ENCODE peak calls at places on chromosome 20, in ten cellular contexts. I is A549; R is PC-9; O is CD8-positive, alpha-beta T cell; K is astrocyte of the spinal cord; P is left lung; Q is pancreas; G is neural crest cell; M is GM13977; X is endodermal cell. Z is an unnamed sample.
A peak's percentile ranks its signal among the peaks of the same experiment; 100 is the strongest.

GRCh38 chr20:10610266-10610665 is 63.5 kb downstream of the JAG1 start:
- DNase-seq in I (no peak), R (no peak), O (no peak), K (no peak), P (no peak), Q (no peak), G (no peak), M (no peak), X (no peak), Z (no peak)

GRCh38 chr20:31920275-31920855 is 31.5 kb downstream of the PDRG1 start:
- DNase-seq in I (no peak), R (no peak), O (no peak), K (no peak), P (no peak), Q (no peak), G (no peak), M (no peak), X (peak; percentile 69), Z (no peak)

GRCh38 chr20:22924949-22925612 is 110.0 kb upstream of the SSTR4 start:
- DNase-seq in I (no peak), R (no peak), O (no peak), K (no peak), P (no peak), Q (no peak), G (no peak), M (no peak), X (no peak), Z (no peak)

GRCh38 chr20:62409935-62410741 is 3.1 kb upstream of the CABLES2 start:
- DNase-seq in I (peak; percentile 49), R (no peak), O (peak; percentile 14), K (peak; percentile 3), P (no peak), Q (peak; percentile 90), G (peak; percentile 65), M (peak; percentile 79), X (peak; percentile 88), Z (peak; percentile 60)

GRCh38 chr20:23562721-23563342 is 5.5 kb downstream of the CST9L start:
- DNase-seq in I (no peak), R (no peak), O (no peak), K (no peak), P (no peak), Q (no peak), G (no peak), M (no peak), X (peak; percentile 18), Z (no peak)

GRCh38 chr20:20594171-20594530 is 118.3 kb downstream of the RALGAPA2 start:
- DNase-seq in I (peak; percentile 27), R (no peak), O (no peak), K (peak; percentile 57), P (no peak), Q (no peak), G (no peak), M (peak; percentile 17), X (no peak), Z (no peak)

GRCh38 chr20:53731595-53731994 is 138.0 kb upstream of the ZNF217 start:
- DNase-seq in I (no peak), R (no peak), O (no peak), K (no peak), P (no peak), Q (no peak), G (no peak), M (no peak), X (no peak), Z (no peak)

GRCh38 chr20:49424536-49424935 is 57.9 kb downstream of the KCNB1 start:
- DNase-seq in I (no peak), R (no peak), O (no peak), K (no peak), P (no peak), Q (no peak), G (peak; percentile 20), M (no peak), X (no peak), Z (no peak)

GRCh38 chr20:18005170-18005989 is 36.6 kb downstream of the MGME1 start:
- DNase-seq in I (no peak), R (peak; percentile 96), O (no peak), K (no peak), P (no peak), Q (no peak), G (no peak), M (peak; percentile 80), X (peak; percentile 61), Z (no peak)

GRCh38 chr20:56629464-56630085 is 469 bp downstream of the TFAP2C start:
- DNase-seq in I (peak; percentile 36), R (no peak), O (no peak), K (no peak), P (no peak), Q (no peak), G (no peak), M (peak; percentile 44), X (no peak), Z (peak; percentile 25)

GRCh38 chr20:2283706-2284423 is 11.9 kb upstream of the TGM3 start:
- DNase-seq in I (no peak), R (peak; percentile 80), O (no peak), K (no peak), P (no peak), Q (no peak), G (no peak), M (no peak), X (peak; percentile 72), Z (no peak)

GRCh38 chr20:2279245-2279779 is 16.5 kb upstream of the TGM3 start:
- DNase-seq in I (no peak), R (no peak), O (no peak), K (no peak), P (no peak), Q (no peak), G (no peak), M (no peak), X (no peak), Z (no peak)

GRCh38 chr20:2281563-2281962 is 14.2 kb upstream of the TGM3 start:
- DNase-seq in I (no peak), R (no peak), O (no peak), K (no peak), P (no peak), Q (no peak), G (no peak), M (no peak), X (no peak), Z (no peak)

GRCh38 chr20:2282181-2282580 is 13.6 kb upstream of the TGM3 start:
- DNase-seq in I (no peak), R (no peak), O (no peak), K (no peak), P (no peak), Q (no peak), G (no peak), M (no peak), X (no peak), Z (no peak)

DNA sequence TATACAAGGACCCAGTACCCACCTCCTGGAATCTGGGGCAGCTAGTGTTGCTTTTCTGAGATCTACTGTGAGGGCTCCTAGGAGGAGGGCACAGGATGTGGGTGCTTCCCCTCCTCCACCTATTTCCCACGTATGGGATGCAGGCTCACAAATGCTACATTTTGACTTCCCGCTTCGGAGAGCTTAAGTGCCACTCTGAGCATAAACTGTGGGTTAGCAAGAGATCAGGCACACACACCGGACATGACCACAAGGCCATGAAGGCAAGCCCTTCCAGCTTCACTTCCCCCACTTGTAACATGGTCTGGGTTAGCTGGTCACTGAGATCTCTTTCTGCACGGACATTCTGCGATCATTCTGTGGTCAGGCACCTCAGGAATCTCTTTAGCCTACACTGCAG is 15.7 kb upstream of the TGM3 start:
- DNase-seq in I (no peak), R (no peak), O (no peak), K (no peak), P (no peak), Q (no peak), G (no peak), M (no peak), X (no peak), Z (no peak)
- TF ChIP-seq CTCF in I (no peak), R (no peak), O (no peak), K (no peak), P (no peak), Q (no peak), G (no peak), M (no peak), X (no peak), Z (no peak)

GRCh38 chr20:45791668-45792512 is at the start of the genes DNTTIP1 and WFDC3:
- DNase-seq in I (peak; percentile 76), R (peak; percentile 81), O (peak; percentile 83), K (peak; percentile 89), P (peak; percentile 97), Q (peak; percentile 95), G (peak; percentile 83), M (peak; percentile 95), X (peak; percentile 96), Z (peak; percentile 91)
- TF ChIP-seq CTCF in I (no peak), R (no peak), O (no peak), K (no peak), P (no peak), Q (no peak), G (no peak), M (no peak), X (no peak), Z (no peak)

DNA sequence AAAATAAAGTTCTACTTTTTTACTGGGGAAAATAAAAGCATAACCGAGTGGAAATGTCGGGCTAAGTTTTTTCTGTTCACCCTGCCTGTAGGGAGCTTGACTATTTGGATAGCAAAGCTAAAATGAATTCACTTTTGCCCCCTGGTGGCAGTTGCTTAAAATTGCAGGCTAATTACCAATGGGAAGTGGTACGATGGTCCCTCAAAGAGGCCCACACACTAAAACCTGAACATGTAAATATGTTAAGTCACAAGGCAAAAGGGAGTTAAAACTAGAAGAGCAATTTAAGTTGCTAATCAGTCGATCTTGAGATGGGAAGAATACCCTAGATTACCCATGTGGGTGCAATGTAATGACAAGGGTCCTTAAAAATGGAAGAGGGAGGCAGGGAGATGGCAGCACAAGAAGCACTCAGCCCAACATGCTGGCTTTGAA is 916 bp upstream of the SUN5 start:
- DNase-seq in I (no peak), R (no peak), O (no peak), K (peak; percentile 3), P (no peak), Q (no peak), G (peak; percentile 40), M (peak; percentile 66), X (peak; percentile 71), Z (no peak)
- TF ChIP-seq CTCF in I (peak; percentile 28), R (peak; percentile 67), O (peak; percentile 64), K (peak; percentile 23), P (no peak), Q (no peak), G (peak; percentile 75), M (peak; percentile 49), X (peak; percentile 98), Z (peak; percentile 97)

GRCh38 chr20:34894723-34895122 is 18.3 kb downstream of the ACSS2 start:
- DNase-seq in I (no peak), R (no peak), O (no peak), K (no peak), P (no peak), Q (no peak), G (no peak), M (no peak), X (no peak), Z (no peak)

GRCh38 chr20:34896086-34896551 is 19.7 kb downstream of the ACSS2 start:
- DNase-seq in I (no peak), R (no peak), O (no peak), K (no peak), P (no peak), Q (no peak), G (no peak), M (no peak), X (no peak), Z (no peak)

GRCh38 chr20:34891166-34892062 is 15.0 kb downstream of the ACSS2 start:
- DNase-seq in I (no peak), R (peak; percentile 90), O (no peak), K (peak; percentile 47), P (no peak), Q (no peak), G (no peak), M (peak; percentile 42), X (no peak), Z (no peak)

GRCh38 chr20:34892671-34893070 is 16.3 kb downstream of the ACSS2 start:
- DNase-seq in I (no peak), R (no peak), O (no peak), K (no peak), P (no peak), Q (no peak), G (no peak), M (no peak), X (no peak), Z (no peak)

GRCh38 chr20:34895465-34895864 is 19.1 kb downstream of the ACSS2 start:
- DNase-seq in I (no peak), R (no peak), O (no peak), K (no peak), P (no peak), Q (no peak), G (no peak), M (no peak), X (no peak), Z (no peak)
- TF ChIP-seq CTCF in I (no peak), R (no peak), O (no peak), K (no peak), P (no peak), Q (no peak), G (no peak), M (no peak), X (no peak), Z (no peak)

Z was measured in endothelial cell.